ENCODE peak calls at places on chromosome 1, in four cellular contexts. One of them, this sample, is unnamed.

GRCh38 chr1:22712502-22713271 is 2.0 kb downstream of the EPHB2 start:
- DNase-seq in H54: peak
- DNase-seq in brain microvascular endothelial cell: no peak
- DNase-seq in GM20000: peak
- DNase-seq in this sample: peak

GRCh38 chr1:7783178-7783711 is 846 bp upstream of the PER3 start:
- DNase-seq in H54: peak
- DNase-seq in GM20000: peak
- DNase-seq in brain microvascular endothelial cell: peak
- DNase-seq in this sample: peak

GRCh38 chr1:6591222-6591621 is 11.4 kb downstream of the ZBTB48 start:
- DNase-seq in GM20000: no peak
- DNase-seq in H54: no peak
- DNase-seq in brain microvascular endothelial cell: no peak
- DNase-seq in this sample: no peak

GRCh38 chr1:173050865-173051264 is at the start of gene TNFSF18:
- DNase-seq in H54: no peak
- DNase-seq in GM20000: no peak
- DNase-seq in brain microvascular endothelial cell: peak
- DNase-seq in this sample: no peak

GRCh38 chr1:116506132-116507004 is 64.5 kb downstream of the CD58 start:
- DNase-seq in GM20000: no peak
- DNase-seq in brain microvascular endothelial cell: no peak
- DNase-seq in H54: no peak
- DNase-seq in this sample: no peak

GRCh38 chr1:211378844-211379243 is 52.2 kb downstream of the TRAF5 start:
- DNase-seq in H54: peak
- DNase-seq in brain microvascular endothelial cell: peak
- DNase-seq in GM20000: no peak
- DNase-seq in this sample: no peak

GRCh38 chr1:202259705-202260104 is 66.1 kb downstream of the LGR6 start:
- DNase-seq in H54: no peak
- DNase-seq in brain microvascular endothelial cell: no peak
- DNase-seq in GM20000: no peak
- DNase-seq in this sample: no peak

GRCh38 chr1:115670476-115671175 is 28.9 kb downstream of the VANGL1 start:
- DNase-seq in H54: no peak
- DNase-seq in GM20000: no peak
- DNase-seq in brain microvascular endothelial cell: no peak
- DNase-seq in this sample: no peak

GRCh38 chr1:8679411-8679800 is 138.0 kb downstream of the RERE start:
- DNase-seq in brain microvascular endothelial cell: peak
- DNase-seq in H54: no peak
- DNase-seq in GM20000: no peak
- DNase-seq in this sample: no peak

GRCh38 chr1:204079608-204079999 is 6.7 kb downstream of the SOX13 start:
- DNase-seq in GM20000: no peak
- DNase-seq in brain microvascular endothelial cell: no peak
- DNase-seq in H54: peak
- DNase-seq in this sample: no peak

GRCh38 chr1:155278689-155279160 is 1.5 kb downstream of the HCN3 start:
- DNase-seq in GM20000: no peak
- DNase-seq in H54: no peak
- DNase-seq in brain microvascular endothelial cell: no peak
- DNase-seq in this sample: no peak

GRCh38 chr1:53763461-53763860 is 24.5 kb upstream of the GLIS1 start:
- DNase-seq in GM20000: no peak
- DNase-seq in brain microvascular endothelial cell: no peak
- DNase-seq in H54: no peak
- DNase-seq in this sample: no peak

GRCh38 chr1:3783651-3784474 is 11.3 kb downstream of the SMIM1 start:
- DNase-seq in H54: no peak
- DNase-seq in brain microvascular endothelial cell: no peak
- DNase-seq in GM20000: no peak
- DNase-seq in this sample: no peak

GRCh38 chr1:16173447-16174260 is 17.8 kb upstream of the EPHA2 start:
- DNase-seq in brain microvascular endothelial cell: peak
- DNase-seq in H54: peak
- DNase-seq in GM20000: no peak
- DNase-seq in this sample: no peak

GRCh38 chr1:234111458-234112142 is 207.1 kb downstream of the SLC35F3 start:
- DNase-seq in GM20000: no peak
- DNase-seq in H54: no peak
- DNase-seq in brain microvascular endothelial cell: peak
- DNase-seq in this sample: no peak

GRCh38 chr1:1982379-1983232 is 21.0 kb downstream of the CFAP74 start:
- DNase-seq in GM20000: no peak
- DNase-seq in brain microvascular endothelial cell: no peak
- DNase-seq in H54: no peak
- DNase-seq in this sample: no peak